ENCODE peak calls at places on chromosome 19, in ten cellular contexts. B is GM03348; Q is stimulated activated CD4-positive, alpha-beta T cell treated with anti-CD3 and anti-CD28 coated beads, Interleukin-12 subunit alpha, Interleukin-12 subunit beta, amount 100 ng/mL, for 4 hours; R is glutamatergic neuron; V is breast epithelium; J is NCI-H1105 treated with DMSO at 0.1 percent for 48 hours; X is GM10248; H is stromal cell of bone marrow; F is naive B cell; T is SJSA1. N is an unnamed sample.
A peak's percentile ranks its signal among the peaks of the same experiment; 100 is the strongest.

GRCh38 chr19:34120846-34121639 is 51.3 kb upstream of the LSM14A start:
- DNase-seq in B (peak; percentile 76), Q (peak; percentile 45), R (peak; percentile 56), V (no peak), J (peak; percentile 5), X (peak; percentile 64), H (peak; percentile 33), F (peak; percentile 37), T (no peak), N (no peak)

GRCh38 chr19:38003427-38004099 is 96.6 kb downstream of the SIPA1L3 start:
- DNase-seq in B (peak; percentile 65), Q (no peak), R (peak; percentile 76), V (peak; percentile 82), J (peak; percentile 87), X (no peak), H (peak; percentile 52), F (no peak), T (peak; percentile 94), N (no peak)

GRCh38 chr19:50324331-50324730 is 4.8 kb downstream of the KCNC3 start:
- DNase-seq in B (no peak), Q (no peak), R (no peak), V (no peak), J (no peak), X (no peak), H (no peak), F (no peak), T (no peak), N (no peak)

GRCh38 chr19:55146648-55147218 is 2.3 kb downstream of the TNNT1 start:
- DNase-seq in B (no peak), Q (no peak), R (peak; percentile 58), V (no peak), J (peak; percentile 74), X (peak; percentile 31), H (no peak), F (no peak), T (no peak), N (peak; percentile 46)

GRCh38 chr19:10238172-10238783 is 7.1 kb upstream of the S1PR2 start:
- DNase-seq in B (peak; percentile 79), Q (no peak), R (no peak), V (no peak), J (peak; percentile 34), X (no peak), H (peak; percentile 71), F (no peak), T (no peak), N (no peak)

GRCh38 chr19:13665125-13665903 is 99.0 kb upstream of the MRI1 start:
- DNase-seq in B (no peak), Q (no peak), R (no peak), V (no peak), J (no peak), X (peak; percentile 32), H (no peak), F (peak; percentile 67), T (no peak), N (no peak)

GRCh38 chr19:38850976-38851621 is 1.3 kb upstream of the HNRNPL start:
- DNase-seq in B (no peak), Q (peak; percentile 41), R (peak; percentile 37), V (no peak), J (no peak), X (no peak), H (no peak), F (peak; percentile 54), T (peak; percentile 59), N (no peak)

GRCh38 chr19:35040826-35041547 is 534 bp upstream of the HPN start:
- DNase-seq in B (no peak), Q (peak; percentile 40), R (peak; percentile 63), V (peak; percentile 88), J (no peak), X (no peak), H (no peak), F (peak; percentile 23), T (no peak), N (no peak)

GRCh38 chr19:5122671-5123409 is 153.9 kb downstream of the KDM4B start:
- DNase-seq in B (no peak), Q (no peak), R (no peak), V (no peak), J (no peak), X (no peak), H (no peak), F (no peak), T (no peak), N (no peak)

GRCh38 chr19:16193466-16193865 is 4.2 kb upstream of the AP1M1 start:
- DNase-seq in B (no peak), Q (no peak), R (no peak), V (no peak), J (no peak), X (no peak), H (no peak), F (no peak), T (no peak), N (no peak)

GRCh38 chr19:33674575-33675367 is 53.0 kb downstream of the CHST8 start:
- DNase-seq in B (no peak), Q (no peak), R (peak; percentile 63), V (no peak), J (no peak), X (no peak), H (no peak), F (no peak), T (no peak), N (no peak)

GRCh38 chr19:34713262-34713637 is 20.8 kb upstream of the ZNF181 start:
- DNase-seq in B (no peak), Q (no peak), R (no peak), V (no peak), J (no peak), X (no peak), H (no peak), F (no peak), T (no peak), N (no peak)

GRCh38 chr19:35030257-35031071 is at the start of gene SCN1B:
- DNase-seq in B (peak; percentile 95), Q (peak; percentile 69), R (peak; percentile 82), V (no peak), J (peak; percentile 31), X (peak; percentile 54), H (peak; percentile 44), F (no peak), T (peak; percentile 73), N (no peak)

GRCh38 chr19:10876459-10877240 is 5.3 kb downstream of the CARM1 start:
- DNase-seq in B (no peak), Q (no peak), R (no peak), V (no peak), J (no peak), X (peak; percentile 74), H (no peak), F (no peak), T (no peak), N (no peak)

GRCh38 chr19:2428027-2428690 is 773 bp upstream of the TIMM13 start:
- DNase-seq in B (no peak), Q (no peak), R (peak; percentile 65), V (no peak), J (peak; percentile 55), X (no peak), H (no peak), F (no peak), T (no peak), N (peak; percentile 29)

GRCh38 chr19:14022469-14022868 is 5.5 kb upstream of the RLN3 start:
- DNase-seq in B (no peak), Q (no peak), R (no peak), V (no peak), J (no peak), X (no peak), H (no peak), F (no peak), T (no peak), N (no peak)

GRCh38 chr19:38111898-38112297 is 112.1 kb downstream of the DPF1 start:
- DNase-seq in B (no peak), Q (no peak), R (no peak), V (no peak), J (no peak), X (no peak), H (no peak), F (no peak), T (no peak), N (no peak)

GRCh38 chr19:35509861-35510625 is 3.4 kb downstream of the DMKN start:
- DNase-seq in B (peak; percentile 92), Q (peak; percentile 76), R (peak; percentile 84), V (peak; percentile 78), J (peak; percentile 81), X (peak; percentile 93), H (no peak), F (peak; percentile 68), T (peak; percentile 70), N (peak; percentile 37)

GRCh38 chr19:45345506-45345860 is 4.9 kb downstream of the KLC3 start:
- DNase-seq in B (no peak), Q (no peak), R (no peak), V (no peak), J (no peak), X (no peak), H (no peak), F (no peak), T (no peak), N (no peak)

GRCh38 chr19:11612816-11613511 is 15.7 kb downstream of the ZNF627 start:
- DNase-seq in B (no peak), Q (no peak), R (no peak), V (no peak), J (no peak), X (no peak), H (no peak), F (no peak), T (no peak), N (no peak)

GRCh38 chr19:1672038-1672768 is 19.8 kb upstream of the TCF3 start:
- DNase-seq in B (peak; percentile 84), Q (peak; percentile 70), R (peak; percentile 69), V (no peak), J (peak; percentile 21), X (peak; percentile 78), H (no peak), F (peak; percentile 54), T (peak; percentile 48), N (peak; percentile 68)

GRCh38 chr19:41050426-41050825 is 37.8 kb upstream of the CYP2A13 start:
- DNase-seq in B (no peak), Q (no peak), R (no peak), V (no peak), J (no peak), X (no peak), H (no peak), F (no peak), T (no peak), N (no peak)

GRCh38 chr19:43474986-43475705 is 9.7 kb upstream of the LYPD3 start:
- DNase-seq in B (peak; percentile 94), Q (peak; percentile 98), R (peak; percentile 97), V (peak; percentile 96), J (peak; percentile 81), X (peak; percentile 96), H (peak; percentile 73), F (peak; percentile 95), T (no peak), N (peak; percentile 87)

GRCh38 chr19:12670159-12670928 is 3.7 kb downstream of the WDR83 start:
- DNase-seq in B (no peak), Q (no peak), R (no peak), V (no peak), J (no peak), X (no peak), H (no peak), F (no peak), T (no peak), N (no peak)

GRCh38 chr19:2050991-2051770 is at the start of gene MKNK2:
- DNase-seq in B (peak; percentile 99), Q (peak; percentile 98), R (peak; percentile 96), V (peak; percentile 94), J (peak; percentile 78), X (peak; percentile 97), H (peak; percentile 58), F (peak; percentile 96), T (peak; percentile 92), N (peak; percentile 79)

GRCh38 chr19:35090160-35090794 is 25.3 kb upstream of the FXYD3 start:
- DNase-seq in B (peak; percentile 90), Q (peak; percentile 22), R (peak; percentile 44), V (no peak), J (peak; percentile 39), X (peak; percentile 76), H (peak; percentile 33), F (peak; percentile 55), T (no peak), N (peak; percentile 41)